ENCODE peak calls at places on chromosomes 12 and 14, in six cellular contexts. Q is uterus, S is globus pallidus, X is left colon, U is iPS-NIHi11, Y is SHP77. T is an unnamed sample.

GRCh38 chr12:75884465-75884985 is 147.1 kb downstream of the PHLDA1 start:
- DNase-seq in Q (no peak), S (no peak), X (no peak), U (peak; percentile 37), Y (no peak), T (no peak)

GRCh38 chr14:66000771-66001170 is 485.4 kb upstream of the CCDC196 start:
- DNase-seq in Q (no peak), S (no peak), X (no peak), U (no peak), Y (no peak), T (no peak)

GRCh38 chr14:65594153-65594881 is 181.8 kb downstream of the FUT8 start:
- DNase-seq in Q (no peak), S (no peak), X (peak; percentile 65), U (peak; percentile 38), Y (peak; percentile 33), T (no peak)

GRCh38 chr14:68685419-68686211 is 107.3 kb downstream of the ZFP36L1 start:
- DNase-seq in Q (peak; percentile 18), S (no peak), X (no peak), U (no peak), Y (no peak), T (no peak)

GRCh38 chr12:124085419-124085818 is 112.4 kb downstream of the ZNF664 start:
- DNase-seq in Q (no peak), S (no peak), X (no peak), U (no peak), Y (no peak), T (no peak)

GRCh38 chr12:126397071-126397571 is 1331.9 kb downstream of the AACS start:
- DNase-seq in Q (no peak), S (peak; percentile 86), X (no peak), U (no peak), Y (no peak), T (no peak)

GRCh38 chr14:103716091-103716801 is 636 bp downstream of the ZFYVE21 start:
- DNase-seq in Q (peak; percentile 53), S (no peak), X (no peak), U (peak; percentile 71), Y (no peak), T (no peak)

GRCh38 chr14:100129161-100129589 is 30.3 kb downstream of the DEGS2 start:
- DNase-seq in Q (no peak), S (no peak), X (no peak), U (no peak), Y (no peak), T (no peak)

GRCh38 chr14:52922059-52922458 is 28.8 kb downstream of the FERMT2 start:
- DNase-seq in Q (no peak), S (no peak), X (no peak), U (no peak), Y (no peak), T (no peak)

GRCh38 chr14:69650948-69651369 is 39.6 kb downstream of the SUSD6 start:
- DNase-seq in Q (no peak), S (no peak), X (no peak), U (no peak), Y (no peak), T (no peak)

GRCh38 chr12:42981379-42981778 is 391.8 kb upstream of the PRICKLE1 start:
- DNase-seq in Q (no peak), S (no peak), X (no peak), U (no peak), Y (no peak), T (no peak)

GRCh38 chr14:76083796-76084195 is 67.9 kb upstream of the GPATCH2L start:
- DNase-seq in Q (no peak), S (peak; percentile 49), X (no peak), U (no peak), Y (no peak), T (no peak)

GRCh38 chr14:101791919-101792572 is 30.5 kb downstream of the PPP2R5C start:
- DNase-seq in Q (no peak), S (no peak), X (no peak), U (no peak), Y (no peak), T (no peak)

GRCh38 chr14:104723651-104724406 is at the start of gene ADSS1:
- DNase-seq in Q (peak; percentile 56), S (peak; percentile 78), X (peak; percentile 77), U (peak; percentile 96), Y (no peak), T (peak; percentile 94)

GRCh38 chr12:80763874-80764273 is 47.2 kb downstream of the MYF5 start:
- DNase-seq in Q (no peak), S (peak; percentile 10), X (no peak), U (no peak), Y (peak; percentile 33), T (no peak)

GRCh38 chr12:79415754-79416435 is 274.9 kb downstream of the PAWR start:
- DNase-seq in Q (no peak), S (no peak), X (peak; percentile 41), U (no peak), Y (no peak), T (no peak)

GRCh38 chr12:93536766-93537515 is 35.5 kb upstream of the SOCS2 start:
- DNase-seq in Q (no peak), S (no peak), X (no peak), U (no peak), Y (no peak), T (no peak)

GRCh38 chr12:55742719-55743130 is at the start of gene GDF11:
- DNase-seq in Q (peak; percentile 85), S (peak; percentile 82), X (peak; percentile 70), U (peak; percentile 85), Y (peak; percentile 72), T (peak; percentile 96)

GRCh38 chr14:65501328-65501727 is 88.8 kb downstream of the FUT8 start:
- DNase-seq in Q (no peak), S (no peak), X (no peak), U (no peak), Y (no peak), T (no peak)

GRCh38 chr14:90539496-90539775 is 142.6 kb downstream of the CALM1 start:
- DNase-seq in Q (no peak), S (no peak), X (peak; percentile 16), U (no peak), Y (no peak), T (no peak)

GRCh38 chr14:22739423-22739822 is 27.1 kb upstream of the OXA1L start:
- DNase-seq in Q (no peak), S (no peak), X (no peak), U (no peak), Y (no peak), T (no peak)

GRCh38 chr12:57258977-57259970 is 8.3 kb upstream of the STAC3 start:
- DNase-seq in Q (no peak), S (no peak), X (no peak), U (no peak), Y (no peak), T (no peak)

GRCh38 chr14:93280743-93281142 is 52.1 kb downstream of the BTBD7 start:
- DNase-seq in Q (no peak), S (no peak), X (no peak), U (no peak), Y (no peak), T (no peak)

GRCh38 chr14:84929834-84930233 is 600.1 kb upstream of the FLRT2 start:
- DNase-seq in Q (no peak), S (no peak), X (no peak), U (no peak), Y (no peak), T (no peak)

GRCh38 chr12:89880695-89881350 is 172.2 kb upstream of the ATP2B1 start:
- DNase-seq in Q (no peak), S (no peak), X (no peak), U (no peak), Y (no peak), T (no peak)

GRCh38 chr12:65881965-65882413 is 57.7 kb downstream of the HMGA2 start:
- DNase-seq in Q (peak; percentile 75), S (peak; percentile 63), X (peak; percentile 62), U (no peak), Y (no peak), T (no peak)

GRCh38 chr14:35161231-35161630 is 38.9 kb downstream of the PRORP start:
- DNase-seq in Q (no peak), S (no peak), X (no peak), U (no peak), Y (no peak), T (no peak)

GRCh38 chr14:50087350-50088116 is 28.8 kb downstream of the VCPKMT start:
- DNase-seq in Q (no peak), S (no peak), X (no peak), U (no peak), Y (no peak), T (no peak)

GRCh38 chr12:10304161-10304574 is 3.5 kb upstream of the KLRD1 start:
- DNase-seq in Q (no peak), S (no peak), X (no peak), U (no peak), Y (no peak), T (no peak)

GRCh38 chr12:113222730-113223531 is 1.7 kb downstream of the TPCN1 start:
- DNase-seq in Q (peak; percentile 54), S (peak; percentile 80), X (peak; percentile 92), U (no peak), Y (peak; percentile 81), T (no peak)

T was measured in 8988T.